ENCODE peak calls at places on chromosomes 11 and 22, in four cellular contexts. C is uterus, D is lower leg skin, L is vagina. E is an unnamed sample.

GRCh38 chr11:69434341-69434960 is 47.0 kb upstream of the LINC01488 start:
- DNase-seq in C (no peak), D (no peak), L (no peak), E (no peak)

GRCh38 chr11:115311949-115312348 is 192.3 kb downstream of the CADM1 start:
- DNase-seq in C (no peak), D (no peak), L (no peak), E (no peak)

GRCh38 chr11:79147731-79148130 is 293.1 kb downstream of the TENM4 start:
- DNase-seq in C (no peak), D (no peak), L (no peak), E (no peak)

GRCh38 chr22:36865346-36865745 is 4.5 kb downstream of the NCF4 start:
- DNase-seq in C (no peak), D (no peak), L (no peak), E (no peak)

GRCh38 chr22:42613869-42614268 is 814 bp downstream of the POLDIP3 start:
- DNase-seq in C (no peak), D (no peak), L (no peak), E (no peak)

GRCh38 chr11:65321076-65321475 is 6.4 kb downstream of the CDC42EP2 start:
- DNase-seq in C (no peak), D (no peak), L (no peak), E (no peak)

GRCh38 chr22:24855794-24856193 is 49.8 kb downstream of the SGSM1 start:
- DNase-seq in C (no peak), D (no peak), L (no peak), E (no peak)

GRCh38 chr11:111797145-111797581 is 31.0 kb upstream of the PPP2R1B start:
- DNase-seq in C (no peak), D (no peak), L (no peak), E (no peak)

GRCh38 chr11:46658259-46658658 is 40.9 kb downstream of the ATG13 start:
- DNase-seq in C (peak; percentile 54), D (no peak), L (no peak), E (peak; percentile 78)

GRCh38 chr11:128728767-128729587 is 35.1 kb downstream of the FLI1 start:
- DNase-seq in C (no peak), D (no peak), L (no peak), E (no peak)
- TF ChIP-seq POLR2A in C (no peak), D (no peak), L (no peak), E (no peak)

GRCh38 chr11:102451693-102452460 is 688 bp downstream of the TMEM123 start:
- DNase-seq in C (peak; percentile 56), D (peak; percentile 49), L (no peak), E (peak; percentile 76)
- TF ChIP-seq POLR2A in C (peak; percentile 36), D (no peak), L (no peak), E (no peak)

GRCh38 chr22:21980547-21980946 is 2.0 kb downstream of the TOP3B start:
- DNase-seq in C (no peak), D (no peak), L (no peak), E (no peak)

GRCh38 chr22:21981874-21982273 is 713 bp downstream of the TOP3B start:
- DNase-seq in C (no peak), D (no peak), L (no peak), E (no peak)

GRCh38 chr22:21984793-21985192 is 2.2 kb upstream of the TOP3B start:
- DNase-seq in C (no peak), D (no peak), L (no peak), E (no peak)

GRCh38 chr22:21985214-21985613 is 2.6 kb upstream of the TOP3B start:
- DNase-seq in C (no peak), D (no peak), L (no peak), E (no peak)

DNA sequence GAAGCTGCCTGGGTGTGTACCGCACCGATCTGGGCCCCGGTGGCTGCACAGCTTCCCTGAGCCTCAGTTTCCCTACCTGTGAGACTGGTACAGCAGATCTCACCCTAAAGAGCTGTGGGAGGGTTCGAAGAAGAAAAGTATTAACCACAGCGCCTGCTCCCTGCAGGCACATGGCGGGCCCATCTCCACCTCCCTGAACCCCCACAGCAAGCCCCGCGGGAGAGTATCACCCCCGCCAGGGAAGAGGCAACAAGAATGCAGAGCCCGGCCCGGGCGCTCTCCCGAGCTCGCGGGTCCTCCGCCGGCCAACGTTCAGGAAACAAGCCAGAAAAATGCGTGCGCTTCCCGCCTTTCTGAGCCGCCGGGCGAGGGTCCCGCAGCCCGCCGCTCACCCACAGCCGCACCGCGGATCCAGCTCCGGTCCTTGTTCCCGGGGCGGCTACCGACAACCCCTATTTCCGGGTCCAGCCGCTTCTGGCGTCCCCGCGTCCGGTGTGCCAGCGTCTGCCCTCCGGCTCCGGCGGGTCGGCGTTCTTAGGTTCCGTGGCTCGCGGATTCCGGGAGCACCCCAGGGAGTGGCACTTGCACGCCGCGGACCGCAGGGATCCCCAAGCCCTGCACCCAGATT is at the start of gene TOP3B:
- DNase-seq in C (peak; percentile 75), D (peak; percentile 75), L (no peak), E (peak; percentile 76)
- TF ChIP-seq POLR2A in C (peak; percentile 36), D (no peak), L (no peak), E (peak; percentile 31)

GRCh38 chr22:28883917-28884753 is 763 bp downstream of the ZNRF3 start:
- DNase-seq in C (peak; percentile 53), D (no peak), L (no peak), E (peak; percentile 35)

GRCh38 chr22:28884754-28885375 is 1.5 kb downstream of the ZNRF3 start:
- DNase-seq in C (no peak), D (no peak), L (no peak), E (no peak)

GRCh38 chr22:28882545-28882877 is 861 bp upstream of the ZNRF3 start:
- DNase-seq in C (no peak), D (peak; percentile 32), L (no peak), E (no peak)

GRCh38 chr22:28883657-28883916 is 215 bp downstream of the ZNRF3 start:
- DNase-seq in C (no peak), D (no peak), L (no peak), E (no peak)

GRCh38 chr22:28882878-28883656 is at the start of gene ZNRF3:
- DNase-seq in C (peak; percentile 90), D (peak; percentile 87), L (no peak), E (peak; percentile 95)
- TF ChIP-seq POLR2A in C (peak; percentile 72), D (no peak), L (peak; percentile 19), E (peak; percentile 76)

GRCh38 chr11:3058753-3059664 is 1.8 kb upstream of the CARS1 start:
- DNase-seq in C (no peak), D (no peak), L (no peak), E (no peak)

GRCh38 chr11:3055881-3056280 is 1.3 kb downstream of the CARS1 start:
- DNase-seq in C (no peak), D (no peak), L (no peak), E (no peak)

GRCh38 chr11:3056296-3057068 is 741 bp downstream of the CARS1 start:
- DNase-seq in C (no peak), D (no peak), L (no peak), E (no peak)

GRCh38 chr11:3060436-3061025 is 3.3 kb upstream of the CARS1 start:
- DNase-seq in C (no peak), D (no peak), L (no peak), E (no peak)

GRCh38 chr11:3057069-3057963 is at the start of gene CARS1:
- DNase-seq in C (peak; percentile 95), D (peak; percentile 94), L (no peak), E (peak; percentile 96)
- TF ChIP-seq POLR2A in C (peak; percentile 42), D (no peak), L (no peak), E (peak; percentile 16)

DNA sequence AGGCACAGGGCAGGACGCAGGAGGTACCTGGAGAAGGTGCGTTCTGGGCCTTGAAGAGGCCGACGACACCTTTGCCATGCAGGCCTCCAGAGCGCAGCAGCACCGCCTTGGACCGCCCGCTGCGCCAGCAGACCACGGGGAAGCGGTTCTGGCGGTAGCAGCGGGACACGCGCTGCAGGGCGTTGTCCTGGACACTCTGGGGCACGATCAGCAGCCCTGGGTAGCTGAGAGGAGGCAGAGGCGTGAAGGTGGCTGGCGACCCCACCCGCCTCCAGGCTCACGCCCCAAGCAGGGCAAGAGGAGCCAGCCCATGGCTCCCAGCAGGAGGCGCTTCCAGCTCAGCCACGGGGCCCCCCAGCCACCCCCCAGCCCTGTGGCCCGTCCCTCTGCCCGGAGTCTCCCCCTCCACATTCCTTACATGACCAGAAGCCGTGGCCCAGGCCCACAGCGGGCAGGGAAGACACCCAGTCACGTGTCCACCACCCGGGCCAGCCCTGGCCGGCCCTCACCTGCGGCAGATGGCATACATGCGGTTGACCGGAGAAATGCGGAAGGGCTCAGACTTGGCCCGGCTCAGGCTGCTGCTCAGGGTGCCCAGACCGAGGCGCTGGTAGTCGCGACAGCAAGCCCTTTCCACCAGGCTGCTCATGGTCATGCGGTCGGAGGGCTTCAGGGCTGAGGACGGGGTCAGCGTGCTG is 15.2 kb downstream of the SBF1 start:
- DNase-seq in C (no peak), D (no peak), L (no peak), E (no peak)
- TF ChIP-seq POLR2A in C (no peak), D (no peak), L (no peak), E (no peak)

DNA sequence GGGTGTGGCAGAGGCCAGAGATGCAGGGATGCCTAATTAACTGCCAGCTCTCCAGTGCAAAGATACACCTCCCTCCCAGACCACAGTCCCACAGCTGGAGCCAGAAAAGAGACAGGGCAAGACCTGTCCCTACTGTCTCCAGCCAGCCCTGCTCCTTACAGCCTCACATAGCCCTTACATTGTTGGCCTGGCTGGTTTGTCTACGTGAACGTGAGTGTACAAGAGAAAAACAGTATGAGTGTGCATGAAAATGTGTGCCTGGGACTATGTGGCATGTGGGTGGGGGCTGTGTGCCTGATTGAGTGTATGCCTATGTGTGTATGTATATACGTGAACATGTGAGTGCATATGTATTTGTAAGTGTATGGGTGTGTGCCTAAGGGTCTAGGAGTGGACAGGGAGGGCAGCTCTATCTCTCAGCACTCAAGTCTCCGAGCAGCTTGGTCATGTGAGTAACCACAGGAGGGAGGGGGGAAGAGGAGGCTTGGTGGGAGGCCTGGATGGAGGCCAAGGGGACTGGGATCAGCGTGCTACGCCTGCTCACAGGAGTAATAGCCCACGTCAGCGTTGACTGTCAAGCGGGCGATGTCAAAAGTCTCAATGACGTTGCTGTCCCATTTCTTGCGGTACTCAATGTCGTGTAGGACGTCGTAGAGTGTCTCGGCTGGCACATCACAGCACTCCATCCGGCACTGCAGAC is 6.6 kb upstream of the ARAP1 start:
- DNase-seq in C (peak; percentile 76), D (peak; percentile 50), L (no peak), E (peak; percentile 83)
- TF ChIP-seq POLR2A in C (no peak), D (no peak), L (no peak), E (no peak)

GRCh38 chr11:67275606-67276409 is 9.5 kb downstream of the GRK2 start:
- DNase-seq in C (no peak), D (no peak), L (no peak), E (no peak)
- TF ChIP-seq POLR2A in C (no peak), D (no peak), L (no peak), E (no peak)

GRCh38 chr22:17342361-17342760 is 26.9 kb upstream of the CECR2 start:
- DNase-seq in C (no peak), D (no peak), L (no peak), E (no peak)
- TF ChIP-seq POLR2A in C (no peak), D (no peak), L (no peak), E (no peak)

DNA sequence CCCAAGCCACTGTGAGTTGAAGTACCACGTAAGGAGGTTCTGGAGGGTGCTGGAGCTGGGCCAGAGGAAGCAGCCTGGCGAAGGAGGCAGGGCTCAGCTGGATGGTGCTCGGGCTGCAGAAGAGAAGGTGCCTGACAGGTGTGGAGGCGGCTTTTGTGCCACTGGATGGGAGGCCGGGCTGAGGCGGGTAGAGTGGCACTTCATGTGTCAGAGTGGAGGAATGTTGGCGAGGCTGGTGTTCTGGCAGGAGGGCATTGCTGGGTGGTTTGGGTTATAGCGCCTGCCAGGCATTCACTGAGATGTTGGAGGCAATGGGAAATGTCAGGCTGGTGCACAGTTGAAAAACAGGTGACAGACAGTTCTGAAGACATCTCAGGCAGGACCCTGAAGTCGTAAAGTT is 24.2 kb downstream of the UBE2L3 start:
- DNase-seq in C (no peak), D (no peak), L (no peak), E (no peak)
- TF ChIP-seq POLR2A in C (no peak), D (no peak), L (no peak), E (no peak)